ENCODE peak calls at places on chromosome X, in six cellular contexts. X is prostate gland, Z is tibial nerve, O is adrenal gland, B is PC-9, K is ovary. Y is an unnamed sample. For H3K9me3, the result is how much of the 10 kb centered on the place peaks cover.

GRCh38 chrX:27555514-27555913 is 34.6 kb upstream of the DCAF8L2 start:
- DNase-seq in X (no peak), Z (no peak), O (no peak), B (no peak), K (no peak), Y (no peak)

GRCh38 chrX:11438380-11438723 is 145.1 kb downstream of the AMELX start:
- DNase-seq in X (no peak), Z (no peak), O (no peak), B (no peak), K (no peak), Y (no peak)

GRCh38 chrX:68286076-68286475 is 147.2 kb downstream of the OPHN1 start:
- DNase-seq in X (no peak), Z (no peak), O (no peak), B (no peak), K (no peak), Y (no peak)

GRCh38 chrX:1576201-1577101 is 15.0 kb upstream of the AKAP17A start:
- DNase-seq in X (no peak), Z (no peak), O (no peak), B (no peak), K (no peak), Y (no peak)

GRCh38 chrX:23008431-23009099 is 8.8 kb downstream of the DDX53 start:
- DNase-seq in X (no peak), Z (no peak), O (no peak), B (no peak), K (no peak), Y (no peak)

GRCh38 chrX:108601276-108601675 is 135.1 kb downstream of the IRS4 start:
- DNase-seq in X (no peak), Z (no peak), O (no peak), B (no peak), K (no peak), Y (no peak)

GRCh38 chrX:132413459-132413858 is 75.4 kb downstream of the MBNL3 start:
- DNase-seq in X (no peak), Z (no peak), O (no peak), B (no peak), K (no peak), Y (no peak)

GRCh38 chrX:34624416-34624815 is 32.7 kb downstream of the TMEM47 start:
- DNase-seq in X (no peak), Z (no peak), O (no peak), B (no peak), K (no peak), Y (no peak)

GRCh38 chrX:134908235-134908834 is 82.5 kb upstream of the SMIM10 start:
- DNase-seq in X (no peak), Z (no peak), O (peak), B (no peak), K (no peak), Y (no peak)

GRCh38 chrX:35665311-35665710 is 132.8 kb upstream of the MAGEB16 start:
- DNase-seq in X (no peak), Z (no peak), O (no peak), B (no peak), K (no peak), Y (no peak)

GRCh38 chrX:17814557-17814956 is 46.5 kb downstream of the RAI2 start:
- DNase-seq in X (no peak), Z (no peak), O (no peak), B (no peak), K (no peak), Y (no peak)

GRCh38 chrX:68043713-68044438 is 389.4 kb downstream of the OPHN1 start:
- DNase-seq in X (no peak), Z (no peak), O (no peak), B (no peak), K (no peak), Y (no peak)

GRCh38 chrX:110153900-110154299 is 151.0 kb downstream of the TMEM164 start:
- DNase-seq in X (no peak), Z (no peak), O (no peak), B (no peak), K (no peak), Y (no peak)

GRCh38 chrX:440636-441035 is 53.9 kb upstream of the PPP2R3B start:
- DNase-seq in X (no peak), Z (no peak), O (no peak), B (no peak), K (no peak), Y (no peak)

GRCh38 chrX:49282647-49283011 is 13.0 kb downstream of the PPP1R3F start:
- DNase-seq in X (no peak), Z (no peak), O (no peak), B (no peak), K (peak), Y (no peak)

GRCh38 chrX:135408794-135409193 is 12.9 kb upstream of the SMIM10L2A start:
- DNase-seq in X (no peak), Z (no peak), O (no peak), B (no peak), K (no peak), Y (no peak)

GRCh38 chrX:45422216-45422925 is 221.7 kb upstream of the DIPK2B start:
- DNase-seq in X (no peak), Z (no peak), O (no peak), B (no peak), K (no peak), Y (no peak)

GRCh38 chrX:30212172-30212571 is 3.2 kb upstream of the MAGEB2 start:
- DNase-seq in X (no peak), Z (no peak), O (no peak), B (no peak), K (no peak), Y (no peak)

GRCh38 chrX:30217465-30217864 is 2.1 kb downstream of the MAGEB2 start:
- DNase-seq in X (no peak), Z (no peak), O (no peak), B (no peak), K (no peak), Y (no peak)

GRCh38 chrX:30219372-30219771 is 4.0 kb downstream of the MAGEB2 start:
- DNase-seq in X (no peak), Z (no peak), O (no peak), B (no peak), K (no peak), Y (no peak)

GRCh38 chrX:30220646-30221045 is 5.3 kb downstream of the MAGEB2 start:
- DNase-seq in X (no peak), Z (no peak), O (no peak), B (no peak), K (no peak), Y (no peak)

GRCh38 chrX:30215357-30215843 is at the start of gene MAGEB2:
- DNase-seq in X (no peak), Z (no peak), O (no peak), B (no peak), K (no peak), Y (no peak)
- TF ChIP-seq CTCF in X (no peak), Z (no peak), O (no peak), B (no peak), K (no peak), Y (no peak)

GRCh38 chrX:41209853-41210252 is 124.1 kb upstream of the DDX3X start:
- DNase-seq in X (no peak), Z (no peak), O (no peak), B (no peak), K (no peak), Y (no peak)
- H3K9me3 ChIP-seq in X (under half), Z (under half), O (under half), B (under half), K (under half), Y (under half)

GRCh38 chrX:13110427-13111324 is 66.3 kb upstream of the FAM9C start:
- DNase-seq in X (peak), Z (peak), O (peak), B (peak), K (no peak), Y (peak)
- H3K27ac ChIP-seq in X (no peak), Z (peak), O (peak), B (peak), K (no peak), Y (peak)

DNA sequence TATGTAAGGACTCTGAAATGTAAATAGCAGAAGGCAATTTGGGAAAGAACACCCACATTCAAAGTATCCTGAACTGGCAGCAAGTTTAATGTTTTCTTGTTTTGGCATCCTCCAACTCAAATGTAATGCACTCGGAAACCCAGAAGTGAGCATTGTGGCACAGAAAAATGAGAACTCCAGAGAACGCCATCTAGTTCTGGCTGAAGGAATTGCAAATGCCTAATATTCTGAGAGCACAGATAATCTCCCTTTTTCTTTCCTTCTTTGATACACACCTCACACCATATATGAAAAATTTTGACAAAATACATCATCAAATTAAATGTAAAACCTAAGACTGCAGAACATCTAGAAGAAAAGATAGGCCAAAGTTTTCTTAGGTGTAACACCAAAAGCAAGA is 52.1 kb downstream of the PWWP3B start:
- DNase-seq in X (no peak), Z (no peak), O (no peak), B (no peak), K (no peak), Y (no peak)
- TF ChIP-seq CTCF in X (no peak), Z (no peak), O (peak), B (peak), K (no peak), Y (peak)

GRCh38 chrX:140509468-140510305 is 4.8 kb upstream of the SOX3 start:
- DNase-seq in X (no peak), Z (no peak), O (no peak), B (no peak), K (no peak), Y (no peak)

GRCh38 chrX:140507223-140507981 is 2.5 kb upstream of the SOX3 start:
- DNase-seq in X (no peak), Z (no peak), O (no peak), B (no peak), K (no peak), Y (no peak)

GRCh38 chrX:140508958-140509357 is 4.1 kb upstream of the SOX3 start:
- DNase-seq in X (no peak), Z (no peak), O (no peak), B (no peak), K (no peak), Y (no peak)

GRCh38 chrX:140505421-140506337 is 810 bp upstream of the SOX3 start:
- DNase-seq in X (no peak), Z (no peak), O (no peak), B (no peak), K (no peak), Y (no peak)

GRCh38 chrX:140507982-140508305 is 3.1 kb upstream of the SOX3 start:
- DNase-seq in X (no peak), Z (no peak), O (no peak), B (no peak), K (no peak), Y (no peak)
- H3K9me3 ChIP-seq in X (under half), Z (under half), O (under half), B (under half), K (under half), Y (under half)

GRCh38 chrX:43785930-43786591 is 96.2 kb downstream of the MAOB start:
- DNase-seq in X (no peak), Z (no peak), O (no peak), B (no peak), K (no peak), Y (no peak)
- H3K27ac ChIP-seq in X (no peak), Z (no peak), O (no peak), B (no peak), K (no peak), Y (no peak)

Y was measured in heart right ventricle.